ENCODE peak calls at places on chromosomes 11 and 22, in five cellular contexts. Y is GM12878, D is HCT116, E is SK-N-SH, Z is K562. K is an unnamed sample.

GRCh38 chr22:19222242-19223005 is 43.9 kb upstream of the SLC25A1 start:
- DNase-seq in E (no peak), Y (no peak), D (no peak), Z (no peak), K (no peak)

GRCh38 chr22:33476206-33476605 is 418.0 kb upstream of the SYN3 start:
- DNase-seq in D (no peak), E (no peak), Z (no peak), Y (no peak), K (no peak)

GRCh38 chr11:111260761-111261160 is 15.2 kb downstream of the POU2AF2 start:
- DNase-seq in D (no peak), Y (no peak), Z (no peak), E (no peak), K (no peak)

GRCh38 chr22:24429411-24430365 is 2.3 kb downstream of the ADORA2A start:
- DNase-seq in E (peak; percentile 68), Y (no peak), Z (no peak), D (no peak), K (no peak)

GRCh38 chr11:11813288-11813962 is 28.3 kb upstream of the USP47 start:
- DNase-seq in D (peak; percentile 31), E (no peak), Z (no peak), Y (no peak), K (no peak)

GRCh38 chr11:60910711-60911366 is 3.1 kb upstream of the TMEM109 start:
- DNase-seq in Y (no peak), D (no peak), Z (no peak), E (no peak), K (no peak)

GRCh38 chr22:19874307-19875060 is 19.8 kb upstream of the GNB1L start:
- DNase-seq in Y (no peak), D (no peak), Z (no peak), E (peak; percentile 31), K (no peak)

GRCh38 chr22:50627452-50627913 is 469 bp downstream of the ARSA start:
- DNase-seq in Y (no peak), E (peak; percentile 72), Z (peak; percentile 24), D (no peak), K (no peak)

GRCh38 chr11:125167954-125168821 is 3.6 kb downstream of the PKNOX2 start:
- DNase-seq in Y (no peak), Z (no peak), D (no peak), E (no peak), K (peak; percentile 45)

GRCh38 chr11:111205622-111206385 is 39.7 kb upstream of the POU2AF2 start:
- DNase-seq in D (no peak), Y (no peak), Z (no peak), E (no peak), K (no peak)

GRCh38 chr22:45518580-45518991 is 15.9 kb downstream of the FBLN1 start:
- DNase-seq in E (no peak), Z (no peak), Y (no peak), D (no peak), K (peak; percentile 22)

GRCh38 chr11:80241766-80242165 is 800.9 kb upstream of the TENM4 start:
- DNase-seq in E (no peak), Z (no peak), D (no peak), Y (no peak), K (no peak)

GRCh38 chr22:50677493-50678217 is 5.0 kb downstream of the SHANK3 start:
- DNase-seq in D (no peak), E (peak; percentile 8), Y (no peak), Z (no peak), K (no peak)

GRCh38 chr11:65575568-65576231 is at the start of gene EHBP1L1:
- DNase-seq in Y (peak; percentile 70), Z (peak; percentile 91), D (no peak), E (peak; percentile 91), K (peak; percentile 97)

GRCh38 chr11:5881756-5882155 is 1.3 kb downstream of the OR52E4 start:
- DNase-seq in Z (no peak), D (no peak), Y (no peak), E (no peak), K (no peak)

GRCh38 chr22:46050916-46051614 is 74.1 kb upstream of the WNT7B start:
- DNase-seq in Z (no peak), E (no peak), Y (no peak), D (no peak), K (no peak)

GRCh38 chr11:65103476-65103875 is 7.5 kb downstream of the VPS51 start:
- DNase-seq in Z (no peak), Y (no peak), E (no peak), D (no peak), K (no peak)

GRCh38 chr11:27532652-27533325 is 26.2 kb upstream of the LIN7C start:
- DNase-seq in E (no peak), D (no peak), Z (no peak), Y (no peak), K (no peak)

GRCh38 chr11:12727556-12728070 is 53.4 kb downstream of the TEAD1 start:
- DNase-seq in Z (no peak), D (no peak), Y (no peak), E (no peak), K (no peak)

GRCh38 chr11:17171342-17171741 is 36.4 kb downstream of the PIK3C2A start:
- DNase-seq in D (no peak), Z (no peak), E (no peak), Y (no peak), K (no peak)

GRCh38 chr11:9827700-9828099 is 163.8 kb downstream of the SWAP70 start:
- DNase-seq in Y (no peak), E (no peak), D (no peak), Z (no peak), K (no peak)

GRCh38 chr11:16097543-16097942 is 258.8 kb downstream of the SOX6 start:
- DNase-seq in D (no peak), E (no peak), Y (no peak), Z (no peak), K (no peak)

GRCh38 chr22:46828323-46829139 is 66.1 kb downstream of the TBC1D22A start:
- DNase-seq in E (peak; percentile 3), Y (no peak), Z (no peak), D (no peak), K (no peak)

GRCh38 chr11:128852327-128853023 is 14.6 kb downstream of the KCNJ1 start:
- DNase-seq in Z (no peak), D (no peak), E (no peak), Y (no peak), K (no peak)

GRCh38 chr22:23722724-23723123 is 28.2 kb downstream of the ZNF70 start:
- DNase-seq in Z (no peak), E (no peak), Y (no peak), D (no peak), K (no peak)

GRCh38 chr11:63535734-63536133 is 874 bp upstream of the PLAAT4 start:
- DNase-seq in Y (no peak), E (no peak), D (no peak), Z (no peak), K (no peak)

GRCh38 chr11:65574963-65575567 is 788 bp upstream of the EHBP1L1 start:
- DNase-seq in Y (no peak), D (no peak), E (no peak), Z (no peak), K (peak; percentile 83)

GRCh38 chr22:31093090-31093850 is 12.2 kb downstream of the SMTN start:
- DNase-seq in Y (no peak), D (no peak), Z (no peak), E (peak; percentile 31), K (peak; percentile 1)

DNA sequence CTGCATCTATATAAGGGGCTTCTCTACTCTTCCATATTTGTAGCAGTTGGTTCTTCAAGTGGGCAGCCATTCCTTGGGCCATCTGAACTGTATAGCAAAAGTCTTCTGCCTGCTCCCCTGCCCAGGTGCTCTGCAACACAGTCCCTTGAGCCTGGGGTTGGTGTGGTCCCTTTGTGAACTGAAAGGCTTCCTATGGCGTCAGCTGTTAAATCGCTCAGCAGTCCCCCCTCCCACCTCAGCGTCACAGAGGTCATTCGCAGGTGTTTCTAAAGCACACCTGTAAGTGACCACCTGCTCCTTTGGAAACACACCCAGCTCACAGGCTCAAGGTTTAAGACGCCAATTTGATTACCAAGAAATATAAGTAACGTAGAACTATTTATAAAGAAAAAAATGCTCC is 37.0 kb downstream of the CYB5R2 start:
- DNase-seq in Z (no peak), E (no peak), D (no peak), Y (no peak), K (no peak)
- TF ChIP-seq JUND in Z (no peak), E (no peak), D (no peak), Y (no peak), K (no peak)

GRCh38 chr11:85884581-85885021 is 29.4 kb downstream of the CCDC83 start:
- DNase-seq in Z (no peak), D (no peak), E (no peak), Y (no peak), K (no peak)
- TF ChIP-seq JUND in Z (no peak), D (no peak), E (no peak), Y (no peak), K (no peak)

DNA sequence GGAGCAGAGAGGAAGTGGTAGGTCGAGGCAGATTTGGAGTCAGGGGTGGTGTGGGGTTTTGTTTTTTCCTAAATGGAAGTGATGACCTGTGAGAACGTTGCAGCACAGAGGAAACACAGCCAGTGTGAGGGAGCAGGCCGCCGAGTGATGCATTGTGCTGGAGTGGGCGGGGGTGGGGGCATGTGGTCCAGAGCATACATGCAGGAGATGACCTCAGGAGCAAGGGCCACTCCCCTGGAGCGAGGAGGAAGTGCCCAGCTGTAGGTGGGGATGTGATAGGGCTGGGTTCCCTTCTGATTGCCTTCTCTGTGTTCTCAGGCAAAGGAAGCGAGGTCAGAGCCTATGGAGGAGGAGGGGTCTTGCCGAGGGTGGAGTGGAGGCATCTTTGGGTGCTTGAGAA is 81.4 kb downstream of the PPP6R3 start:
- DNase-seq in Z (peak; percentile 24), D (no peak), E (no peak), Y (no peak), K (no peak)
- TF ChIP-seq JUND in Z (no peak), D (no peak), E (no peak), Y (no peak), K (no peak)

GRCh38 chr22:42299586-42300285 is 29.3 kb upstream of the TCF20 start:
- DNase-seq in Z (peak; percentile 56), E (no peak), Y (no peak), D (no peak), K (no peak)
- TF ChIP-seq JUND in Z (no peak), E (no peak), Y (no peak), D (no peak), K (no peak)

DNA sequence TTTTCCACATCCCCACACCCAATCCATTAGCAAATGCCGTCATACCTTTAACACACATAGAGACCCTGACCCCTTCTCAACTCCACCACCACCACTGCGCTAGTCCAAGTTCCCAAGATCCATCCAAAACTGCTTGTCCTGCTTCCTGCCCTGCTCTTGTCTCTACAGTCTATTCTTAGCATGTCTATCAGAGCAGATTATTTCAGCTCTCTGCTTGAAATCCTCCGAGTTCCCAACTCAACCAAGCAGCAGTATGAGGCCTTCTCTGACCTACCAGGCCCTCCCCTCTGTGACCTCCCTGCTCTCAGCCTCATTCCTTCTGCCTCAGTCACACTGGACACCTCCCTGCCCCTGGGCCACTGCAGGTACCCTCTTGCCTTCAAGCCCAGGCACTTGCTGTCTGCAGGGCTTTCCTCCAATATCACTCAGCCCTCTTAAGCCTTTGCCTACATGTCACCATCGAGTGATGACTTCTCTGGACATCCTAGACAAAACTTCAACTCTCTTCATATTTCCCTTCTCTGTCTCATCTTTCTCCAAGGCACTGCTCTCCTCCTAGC is 134.6 kb downstream of the SPATA19 start:
- DNase-seq in E (no peak), Y (no peak), D (no peak), Z (no peak), K (no peak)
- TF ChIP-seq JUND in E (no peak), Y (no peak), D (no peak), Z (no peak), K (no peak)

GRCh38 chr11:109203176-109203575 is 218.8 kb upstream of the C11orf87 start:
- DNase-seq in Z (no peak), Y (no peak), D (no peak), E (no peak), K (no peak)
- TF ChIP-seq JUND in Z (no peak), Y (no peak), D (no peak), E (no peak), K (no peak)

GRCh38 chr11:69321877-69322350 is 28.0 kb downstream of the MYEOV start:
- DNase-seq in Y (no peak), Z (no peak), E (no peak), D (no peak), K (no peak)
- TF ChIP-seq JUND in Y (no peak), Z (no peak), E (peak; percentile 95), D (peak; percentile 42), K (no peak)

K was measured in T47D.